ENCODE peak calls at places on chromosomes 1 and 21, in six cellular contexts. One of them, this sample, is unnamed.

GRCh38 chr1:39737546-39738169 is 1.0 kb upstream of the PPIE start:
- DNase-seq in HCT116: no peak
- DNase-seq in right lobe of liver: no peak
- DNase-seq in heart left ventricle: no peak
- DNase-seq in tibial nerve: no peak
- DNase-seq in stomach: no peak
- DNase-seq in this sample: no peak

GRCh38 chr1:184535191-184535970 is 148.6 kb downstream of the C1orf21 start:
- DNase-seq in tibial nerve: no peak
- DNase-seq in HCT116: no peak
- DNase-seq in stomach: no peak
- DNase-seq in right lobe of liver: no peak
- DNase-seq in heart left ventricle: no peak
- DNase-seq in this sample: no peak

GRCh38 chr1:230820568-230820967 is 47.8 kb downstream of the C1orf198 start:
- DNase-seq in heart left ventricle: no peak
- DNase-seq in HCT116: no peak
- DNase-seq in right lobe of liver: no peak
- DNase-seq in tibial nerve: no peak
- DNase-seq in stomach: no peak
- DNase-seq in this sample: no peak

GRCh38 chr21:44510508-44511218 is 29.3 kb downstream of the KRTAP10-1 start:
- DNase-seq in right lobe of liver: peak; percentile 74
- DNase-seq in HCT116: peak; percentile 29
- DNase-seq in stomach: peak; percentile 77
- DNase-seq in tibial nerve: peak; percentile 21
- DNase-seq in heart left ventricle: peak; percentile 80
- DNase-seq in this sample: peak; percentile 75

GRCh38 chr21:29639366-29640232 is 300.2 kb downstream of the GRIK1 start:
- DNase-seq in HCT116: no peak
- DNase-seq in stomach: no peak
- DNase-seq in heart left ventricle: no peak
- DNase-seq in tibial nerve: no peak
- DNase-seq in right lobe of liver: no peak
- DNase-seq in this sample: no peak

GRCh38 chr1:68175621-68176398 is 56.5 kb downstream of the WLS start:
- DNase-seq in heart left ventricle: no peak
- DNase-seq in right lobe of liver: no peak
- DNase-seq in stomach: peak; percentile 70
- DNase-seq in HCT116: no peak
- DNase-seq in tibial nerve: no peak
- DNase-seq in this sample: no peak

GRCh38 chr1:174413632-174414031 is 34.1 kb upstream of the GPR52 start:
- DNase-seq in right lobe of liver: no peak
- DNase-seq in heart left ventricle: no peak
- DNase-seq in HCT116: no peak
- DNase-seq in tibial nerve: no peak
- DNase-seq in stomach: no peak
- DNase-seq in this sample: no peak

GRCh38 chr1:55720243-55720642 is 505.1 kb upstream of the USP24 start:
- DNase-seq in tibial nerve: no peak
- DNase-seq in HCT116: no peak
- DNase-seq in right lobe of liver: no peak
- DNase-seq in heart left ventricle: peak; percentile 60
- DNase-seq in stomach: peak; percentile 64
- DNase-seq in this sample: peak; percentile 60

GRCh38 chr1:60572378-60572777 is 498.8 kb upstream of the C1orf87 start:
- DNase-seq in heart left ventricle: no peak
- DNase-seq in right lobe of liver: no peak
- DNase-seq in tibial nerve: no peak
- DNase-seq in stomach: no peak
- DNase-seq in HCT116: no peak
- DNase-seq in this sample: no peak

GRCh38 chr1:60573121-60573520 is 499.6 kb upstream of the C1orf87 start:
- DNase-seq in HCT116: no peak
- DNase-seq in stomach: no peak
- DNase-seq in heart left ventricle: no peak
- DNase-seq in right lobe of liver: no peak
- DNase-seq in tibial nerve: no peak
- DNase-seq in this sample: no peak

GRCh38 chr1:60571811-60572210 is 498.2 kb upstream of the C1orf87 start:
- DNase-seq in tibial nerve: no peak
- DNase-seq in stomach: no peak
- DNase-seq in HCT116: no peak
- DNase-seq in right lobe of liver: no peak
- DNase-seq in heart left ventricle: no peak
- DNase-seq in this sample: no peak

GRCh38 chr1:60575326-60575874 is 501.8 kb upstream of the C1orf87 start:
- DNase-seq in HCT116: no peak
- DNase-seq in tibial nerve: no peak
- DNase-seq in right lobe of liver: no peak
- DNase-seq in heart left ventricle: no peak
- DNase-seq in stomach: no peak
- DNase-seq in this sample: no peak

GRCh38 chr1:60573726-60574409 is 500.3 kb upstream of the C1orf87 start:
- DNase-seq in tibial nerve: no peak
- DNase-seq in HCT116: peak; percentile 27
- DNase-seq in heart left ventricle: no peak
- DNase-seq in stomach: no peak
- DNase-seq in right lobe of liver: no peak
- DNase-seq in this sample: no peak
- TF ChIP-seq POLR2A in tibial nerve: no peak
- TF ChIP-seq POLR2A in HCT116: no peak
- TF ChIP-seq POLR2A in heart left ventricle: no peak
- TF ChIP-seq POLR2A in stomach: no peak
- TF ChIP-seq POLR2A in right lobe of liver: no peak
- TF ChIP-seq POLR2A in this sample: no peak

DNA sequence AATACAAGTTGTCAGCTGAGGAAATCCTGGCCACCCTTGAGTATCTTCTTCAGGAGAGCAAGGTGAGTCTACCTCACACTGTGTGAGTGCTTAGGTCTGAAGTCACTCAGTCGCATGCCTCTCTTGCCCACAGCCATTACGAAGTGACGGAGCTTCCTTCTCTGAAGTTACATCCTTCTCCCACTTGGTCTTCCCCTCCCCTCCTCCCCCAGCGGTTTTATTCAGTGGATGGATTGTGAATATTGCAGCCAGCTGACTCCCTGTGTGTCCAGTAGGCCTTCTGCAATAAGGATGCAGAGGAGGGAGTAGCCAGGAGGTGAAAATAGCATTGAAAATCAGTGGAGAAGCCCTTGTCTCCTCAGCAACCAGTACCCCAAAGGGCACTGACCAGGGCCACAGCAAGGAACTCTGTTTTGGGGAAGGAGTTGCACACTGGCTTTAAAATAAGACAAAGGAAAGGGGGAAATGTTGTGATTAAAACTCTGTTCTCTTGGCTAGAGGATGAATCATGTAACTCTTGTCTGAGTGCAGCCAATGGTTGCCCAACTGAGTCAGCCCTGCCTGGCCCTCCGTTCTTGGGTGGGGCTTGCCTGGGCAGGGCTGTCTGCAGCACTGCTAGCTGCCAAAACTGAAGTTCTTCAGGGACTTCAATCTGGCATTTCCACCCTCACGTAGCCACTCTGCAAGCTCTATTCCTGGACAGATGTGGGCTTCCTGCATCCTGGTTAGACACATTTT is 4.4 kb downstream of the S100A10 start:
- DNase-seq in tibial nerve: peak; percentile 35
- DNase-seq in stomach: peak; percentile 59
- DNase-seq in heart left ventricle: peak; percentile 80
- DNase-seq in right lobe of liver: peak; percentile 72
- DNase-seq in HCT116: no peak
- DNase-seq in this sample: peak; percentile 76
- H3K4me3 ChIP-seq in tibial nerve: no peak overlapping the region
- H3K4me3 ChIP-seq in stomach: no peak overlapping the region
- H3K4me3 ChIP-seq in heart left ventricle: peak overlapping the region; percentile 17
- H3K4me3 ChIP-seq in right lobe of liver: no peak overlapping the region
- H3K4me3 ChIP-seq in HCT116: peak overlapping the region; percentile 92
- H3K4me3 ChIP-seq in this sample: no peak overlapping the region

GRCh38 chr1:46303872-46304326 is 401 bp downstream of the UQCRH start:
- DNase-seq in tibial nerve: no peak
- DNase-seq in right lobe of liver: no peak
- DNase-seq in stomach: no peak
- DNase-seq in HCT116: no peak
- DNase-seq in heart left ventricle: no peak
- DNase-seq in this sample: no peak

GRCh38 chr1:46301406-46302090 is 1.9 kb downstream of the LRRC41 start:
- DNase-seq in tibial nerve: peak; percentile 14
- DNase-seq in heart left ventricle: no peak
- DNase-seq in right lobe of liver: no peak
- DNase-seq in stomach: peak; percentile 44
- DNase-seq in HCT116: no peak
- DNase-seq in this sample: no peak

GRCh38 chr1:46300673-46301405 is 2.6 kb downstream of the LRRC41 start:
- DNase-seq in right lobe of liver: no peak
- DNase-seq in stomach: no peak
- DNase-seq in heart left ventricle: no peak
- DNase-seq in HCT116: no peak
- DNase-seq in tibial nerve: no peak
- DNase-seq in this sample: no peak

GRCh38 chr1:46303038-46303871 is at the start of the genes LRRC41 and UQCRH:
- DNase-seq in stomach: peak; percentile 96
- DNase-seq in right lobe of liver: peak; percentile 93
- DNase-seq in tibial nerve: peak; percentile 92
- DNase-seq in HCT116: peak; percentile 97
- DNase-seq in heart left ventricle: peak; percentile 96
- DNase-seq in this sample: peak; percentile 95

GRCh38 chr1:46302091-46303037 is 1.1 kb downstream of the LRRC41 start:
- DNase-seq in right lobe of liver: peak; percentile 72
- DNase-seq in tibial nerve: peak; percentile 29
- DNase-seq in HCT116: no peak
- DNase-seq in stomach: peak; percentile 48
- DNase-seq in heart left ventricle: peak; percentile 76
- DNase-seq in this sample: peak; percentile 66
- TF ChIP-seq CTCF in right lobe of liver: no peak
- TF ChIP-seq CTCF in tibial nerve: no peak
- TF ChIP-seq CTCF in HCT116: no peak
- TF ChIP-seq CTCF in stomach: no peak
- TF ChIP-seq CTCF in heart left ventricle: peak; percentile 27
- TF ChIP-seq CTCF in this sample: no peak

GRCh38 chr1:234603221-234604204 is 6.5 kb downstream of the IRF2BP2 start:
- DNase-seq in stomach: no peak
- DNase-seq in heart left ventricle: no peak
- DNase-seq in right lobe of liver: no peak
- DNase-seq in tibial nerve: no peak
- DNase-seq in HCT116: no peak
- DNase-seq in this sample: no peak
- TF ChIP-seq POLR2A in stomach: no peak
- TF ChIP-seq POLR2A in heart left ventricle: no peak
- TF ChIP-seq POLR2A in right lobe of liver: peak; percentile 61
- TF ChIP-seq POLR2A in tibial nerve: no peak
- TF ChIP-seq POLR2A in HCT116: no peak
- TF ChIP-seq POLR2A in this sample: peak; percentile 23

DNA sequence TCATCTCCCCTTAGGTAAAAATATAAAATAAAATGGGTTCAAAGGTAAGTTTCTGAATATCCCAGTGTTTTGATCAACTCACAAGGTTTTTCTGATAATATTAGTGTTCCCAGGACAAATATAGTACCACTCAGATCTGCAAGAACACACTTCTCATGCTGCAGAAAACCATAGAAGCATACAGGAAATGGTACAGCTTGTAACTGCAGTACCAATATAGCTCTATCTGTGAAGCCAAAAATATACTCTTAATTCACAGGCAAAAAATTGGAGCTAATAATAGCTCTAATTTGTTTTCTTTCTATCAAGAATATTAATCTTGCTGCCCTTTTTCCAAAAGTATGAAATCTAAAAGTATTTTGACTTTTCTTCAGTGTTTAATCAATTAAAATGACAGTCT is 13.2 kb downstream of the VPS45 start:
- DNase-seq in heart left ventricle: no peak
- DNase-seq in HCT116: no peak
- DNase-seq in right lobe of liver: no peak
- DNase-seq in stomach: no peak
- DNase-seq in tibial nerve: no peak
- DNase-seq in this sample: no peak
- H3K4me3 ChIP-seq in heart left ventricle: no peak overlapping the region
- H3K4me3 ChIP-seq in HCT116: no peak overlapping the region
- H3K4me3 ChIP-seq in right lobe of liver: no peak overlapping the region
- H3K4me3 ChIP-seq in stomach: no peak overlapping the region
- H3K4me3 ChIP-seq in tibial nerve: no peak overlapping the region
- H3K4me3 ChIP-seq in this sample: no peak overlapping the region

GRCh38 chr1:204819495-204819894 is 51.2 kb upstream of the NFASC start:
- DNase-seq in stomach: no peak
- DNase-seq in heart left ventricle: no peak
- DNase-seq in HCT116: no peak
- DNase-seq in tibial nerve: no peak
- DNase-seq in right lobe of liver: no peak
- DNase-seq in this sample: no peak
- TF ChIP-seq CTCF in stomach: no peak
- TF ChIP-seq CTCF in heart left ventricle: no peak
- TF ChIP-seq CTCF in HCT116: no peak
- TF ChIP-seq CTCF in tibial nerve: no peak
- TF ChIP-seq CTCF in right lobe of liver: no peak
- TF ChIP-seq CTCF in this sample: no peak

This sample was measured in transverse colon.